ENCODE peak calls at places on chromosomes 5 and 9, in six cellular contexts. E is A549; T is IMR-90; N is CD8-positive, alpha-beta T cell; A is H1; Y is gastrocnemius medialis. H is an unnamed sample.

GRCh38 chr5:171639966-171640365 is 145.7 kb upstream of the SMIM23 start:
- DNase-seq in E (no peak), T (peak; percentile 56), N (no peak), A (no peak), Y (no peak), H (peak; percentile 26)

GRCh38 chr9:29440449-29440848 is 1867.2 kb upstream of the C9orf72 start:
- DNase-seq in E (no peak), T (no peak), N (no peak), A (no peak), Y (no peak), H (no peak)

GRCh38 chr5:1468247-1468612 is 23.0 kb upstream of the SLC6A3 start:
- DNase-seq in E (no peak), T (no peak), N (no peak), A (peak; percentile 78), Y (no peak), H (no peak)

GRCh38 chr9:93555370-93555769 is 21.0 kb upstream of the PHF2 start:
- DNase-seq in E (no peak), T (no peak), N (no peak), A (no peak), Y (no peak), H (no peak)

GRCh38 chr5:137254695-137255094 is 244.4 kb downstream of the SPOCK1 start:
- DNase-seq in E (no peak), T (no peak), N (no peak), A (no peak), Y (peak; percentile 28), H (no peak)

GRCh38 chr5:107085572-107085971 is 585.2 kb downstream of the EFNA5 start:
- DNase-seq in E (no peak), T (no peak), N (no peak), A (no peak), Y (no peak), H (no peak)

GRCh38 chr5:179162351-179163235 is 102.4 kb downstream of the ZNF354C start:
- DNase-seq in E (no peak), T (no peak), N (no peak), A (no peak), Y (peak; percentile 5), H (no peak)

GRCh38 chr5:62596096-62596495 is 17.5 kb downstream of the LRRC70 start:
- DNase-seq in E (no peak), T (peak; percentile 16), N (no peak), A (no peak), Y (no peak), H (no peak)

GRCh38 chr9:97703437-97704326 is 6.5 kb upstream of the XPA start:
- DNase-seq in E (peak; percentile 50), T (peak; percentile 80), N (no peak), A (no peak), Y (no peak), H (no peak)

GRCh38 chr9:90025816-90026215 is 421.0 kb downstream of the GADD45G start:
- DNase-seq in E (peak; percentile 15), T (no peak), N (no peak), A (no peak), Y (no peak), H (no peak)

GRCh38 chr5:130545291-130545690 is 619.8 kb downstream of the HINT1 start:
- DNase-seq in E (no peak), T (no peak), N (no peak), A (no peak), Y (no peak), H (no peak)

GRCh38 chr5:179209359-179210150 is 135.7 kb downstream of the ADAMTS2 start:
- DNase-seq in E (no peak), T (peak; percentile 74), N (no peak), A (no peak), Y (no peak), H (peak; percentile 8)

GRCh38 chr5:149470942-149471341 is 80.3 kb downstream of the CSNK1A1 start:
- DNase-seq in E (no peak), T (no peak), N (no peak), A (no peak), Y (no peak), H (no peak)

GRCh38 chr9:128081052-128081451 is 13.0 kb downstream of the SLC25A25 start:
- DNase-seq in E (no peak), T (peak; percentile 98), N (no peak), A (no peak), Y (peak; percentile 68), H (peak; percentile 96)

GRCh38 chr5:139648205-139649081 is at the start of gene CXXC5:
- DNase-seq in E (peak; percentile 71), T (peak; percentile 83), N (no peak), A (peak; percentile 90), Y (peak; percentile 86), H (peak; percentile 68)

GRCh38 chr9:24900179-24900578 is 354.5 kb upstream of the IZUMO3 start:
- DNase-seq in E (no peak), T (no peak), N (no peak), A (no peak), Y (no peak), H (no peak)

GRCh38 chr9:84668204-84669007 is 1.1 kb upstream of the NTRK2 start:
- DNase-seq in E (peak; percentile 67), T (peak; percentile 19), N (no peak), A (peak; percentile 89), Y (no peak), H (no peak)

GRCh38 chr5:1322955-1323802 is 21.7 kb downstream of the CLPTM1L start:
- DNase-seq in E (no peak), T (no peak), N (no peak), A (no peak), Y (no peak), H (no peak)

GRCh38 chr5:175538576-175538975 is 60.2 kb downstream of the SFXN1 start:
- DNase-seq in E (no peak), T (no peak), N (no peak), A (no peak), Y (no peak), H (no peak)

GRCh38 chr5:163976691-163977090 is 471.3 kb downstream of the MAT2B start:
- DNase-seq in E (no peak), T (peak; percentile 53), N (no peak), A (no peak), Y (no peak), H (no peak)

GRCh38 chr5:163978897-163979296 is 473.5 kb downstream of the MAT2B start:
- DNase-seq in E (no peak), T (no peak), N (no peak), A (no peak), Y (no peak), H (no peak)
- TF ChIP-seq CTCF in E (no peak), T (no peak), N (no peak), A (peak; percentile 46), Y (no peak), H (no peak)

DNA sequence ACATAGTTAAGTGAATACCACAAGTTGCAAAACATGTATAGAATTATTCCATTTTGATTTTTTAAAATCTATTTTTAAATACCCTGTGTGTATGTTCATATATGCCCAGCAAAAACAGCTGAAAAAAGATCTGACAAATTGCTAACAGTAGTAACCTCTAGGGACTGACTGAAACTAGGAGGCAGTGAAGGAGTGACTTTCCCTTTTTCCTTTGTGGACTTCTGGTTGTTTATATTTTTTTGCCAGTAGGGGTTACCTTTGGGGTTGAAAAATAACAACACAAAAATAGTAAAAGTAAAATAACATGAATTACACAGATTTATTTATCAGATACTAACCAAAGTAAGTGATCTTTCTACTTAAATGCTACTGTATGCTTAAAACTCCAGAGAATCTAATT is 2.9 kb downstream of the MEGF9 start:
- DNase-seq in E (peak; percentile 60), T (no peak), N (no peak), A (no peak), Y (no peak), H (no peak)
- H3K4me3 ChIP-seq in E (peak overlapping the region; percentile 86), T (no peak overlapping the region), N (no peak overlapping the region), A (no peak overlapping the region), Y (peak overlapping the region; percentile 55), H (no peak overlapping the region)

GRCh38 chr9:135649508-135649907 is 10.2 kb upstream of the GLT6D1 start:
- DNase-seq in E (no peak), T (no peak), N (no peak), A (no peak), Y (no peak), H (no peak)

GRCh38 chr9:135644631-135645218 is 5.4 kb upstream of the GLT6D1 start:
- DNase-seq in E (no peak), T (no peak), N (no peak), A (no peak), Y (no peak), H (no peak)

GRCh38 chr9:135650408-135650807 is 11.1 kb upstream of the GLT6D1 start:
- DNase-seq in E (no peak), T (no peak), N (no peak), A (peak; percentile 45), Y (no peak), H (no peak)

GRCh38 chr9:135647897-135648296 is 8.6 kb upstream of the GLT6D1 start:
- DNase-seq in E (no peak), T (no peak), N (no peak), A (no peak), Y (no peak), H (no peak)

DNA sequence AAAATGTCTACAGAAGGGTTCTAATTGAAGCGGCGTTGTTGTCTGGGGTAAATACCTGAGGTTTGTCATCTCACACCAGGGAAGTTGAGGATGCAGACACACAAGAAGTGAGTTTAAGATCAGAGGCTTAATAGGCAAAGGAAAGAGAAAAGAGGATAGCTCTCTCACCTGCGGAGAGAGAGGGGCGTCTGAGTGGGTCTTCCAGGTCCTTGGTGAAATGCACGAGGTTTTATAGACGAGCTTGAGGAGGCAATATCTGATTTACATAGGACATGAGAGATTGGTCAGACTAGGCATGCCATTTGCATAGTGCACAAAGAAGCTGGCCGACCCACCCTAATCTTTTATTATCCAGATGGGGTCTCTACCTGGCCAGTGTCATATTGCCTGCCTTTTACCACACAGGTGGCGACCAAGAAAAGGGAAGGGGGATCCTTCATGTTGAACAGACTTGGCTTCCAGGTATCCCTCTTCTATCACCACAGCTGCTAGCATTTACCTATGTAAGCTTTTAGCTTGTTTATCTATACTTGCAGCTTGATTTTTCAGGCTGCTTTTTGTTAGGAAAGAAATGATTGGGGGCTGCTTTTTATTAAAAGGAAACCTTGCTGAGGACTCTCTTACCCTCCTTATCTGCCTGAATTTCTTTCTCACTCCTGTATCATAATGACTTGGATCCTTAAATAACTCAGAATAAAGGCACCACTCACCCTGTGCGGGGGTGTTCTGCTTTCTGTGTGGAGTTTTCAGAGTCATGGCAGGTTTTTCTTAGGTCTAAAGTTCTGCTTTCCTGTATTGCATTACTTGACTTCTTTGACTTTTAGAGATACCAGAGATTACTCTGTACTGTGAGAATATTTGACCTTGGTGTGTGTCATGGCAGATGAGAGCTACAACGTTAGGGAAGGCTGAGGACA is 9.4 kb upstream of the GLT6D1 start:
- DNase-seq in E (no peak), T (no peak), N (no peak), A (peak; percentile 58), Y (no peak), H (no peak)
- H3K9me3 ChIP-seq in E (peaks cover 82% of the 10 kb centered on the region), T (peaks cover 25% of the 10 kb centered on the region), N (peaks cover 20% of the 10 kb centered on the region), A (peaks cover 23% of the 10 kb centered on the region), Y (no peaks in the 10 kb centered on the region), H (peaks cover 23% of the 10 kb centered on the region)

GRCh38 chr5:61162832-61163567 is 732 bp upstream of the SMIM15 start:
- DNase-seq in E (peak; percentile 54), T (peak; percentile 36), N (no peak), A (no peak), Y (no peak), H (no peak)

GRCh38 chr5:61171479-61171878 is 9.2 kb upstream of the SMIM15 start:
- DNase-seq in E (no peak), T (no peak), N (no peak), A (no peak), Y (no peak), H (no peak)

GRCh38 chr5:61163905-61164304 is 1.6 kb upstream of the SMIM15 start:
- DNase-seq in E (no peak), T (no peak), N (no peak), A (no peak), Y (no peak), H (no peak)

GRCh38 chr5:61168951-61169350 is 6.7 kb upstream of the SMIM15 start:
- DNase-seq in E (no peak), T (no peak), N (no peak), A (no peak), Y (no peak), H (no peak)

GRCh38 chr5:61167382-61167781 is 5.1 kb upstream of the SMIM15 start:
- DNase-seq in E (peak; percentile 24), T (peak; percentile 65), N (no peak), A (no peak), Y (no peak), H (no peak)
- TF ChIP-seq CTCF in E (peak; percentile 77), T (peak; percentile 66), N (no peak), A (peak; percentile 41), Y (no peak), H (peak; percentile 35)

H was measured in AG04450.